ENCODE peak calls at places on chromosome 11, in nine cellular contexts. X is dorsolateral prefrontal cortex, R is WTC11, A is substantia nigra, U is T-helper 2 cell, Z is heart right ventricle, O is nucleus accumbens, L is T follicular helper cell, S is trophoblast cell. P is an unnamed sample.

GRCh38 chr11:118086913-118087768 is at the start of gene SMIM35:
- DNase-seq in Z (no peak), O (no peak), L (no peak), A (no peak), U (no peak), S (no peak), X (no peak), R (no peak), P (no peak)

GRCh38 chr11:46438211-46438610 is 46.6 kb upstream of the CHRM4 start:
- DNase-seq in L (no peak), U (no peak), O (no peak), R (no peak), Z (no peak), X (no peak), A (no peak), S (no peak), P (no peak)

GRCh38 chr11:103016031-103016430 is 60.5 kb upstream of the MMP13 start:
- DNase-seq in L (no peak), S (no peak), A (no peak), U (no peak), R (no peak), Z (no peak), X (no peak), O (no peak), P (no peak)

GRCh38 chr11:122882809-122883681 is 486 bp downstream of the JHY start:
- DNase-seq in X (no peak), U (peak), Z (peak), A (no peak), L (peak), R (peak), S (peak), O (peak), P (peak)

GRCh38 chr11:134466909-134467567 is 55.0 kb upstream of the B3GAT1 start:
- DNase-seq in O (no peak), S (no peak), L (no peak), U (no peak), Z (no peak), A (no peak), X (no peak), R (no peak), P (no peak)

GRCh38 chr11:44899959-44900358 is 50.7 kb downstream of the TP53I11 start:
- DNase-seq in L (no peak), S (no peak), A (no peak), U (peak), Z (no peak), O (no peak), X (no peak), R (peak), P (peak)

GRCh38 chr11:69374110-69374981 is 80.4 kb downstream of the MYEOV start:
- DNase-seq in R (no peak), S (no peak), Z (no peak), A (no peak), O (no peak), X (no peak), L (no peak), U (no peak), P (peak)

GRCh38 chr11:128776434-128777284 is 82.8 kb downstream of the FLI1 start:
- DNase-seq in O (peak), A (peak), R (peak), L (peak), U (peak), Z (peak), X (no peak), S (peak), P (peak)